ENCODE peak calls at places on chromosome 2, in eight cellular contexts. One of them, this sample, is unnamed.

GRCh38 chr2:99680946-99681345 is 191.1 kb upstream of the REV1 start:
- DNase-seq in D341Med: no peak
- DNase-seq in GM19239: no peak
- DNase-seq in immature natural killer cell: no peak
- DNase-seq in Kasumi-1: no peak
- DNase-seq in ecto neural progenitor cell: peak
- DNase-seq in mucosa of descending colon: no peak
- DNase-seq in tibial artery: no peak
- DNase-seq in this sample: no peak

GRCh38 chr2:215435809-215436704 is at the start of gene FN1:
- DNase-seq in D341Med: peak
- DNase-seq in GM19239: peak
- DNase-seq in immature natural killer cell: peak
- DNase-seq in Kasumi-1: no peak
- DNase-seq in ecto neural progenitor cell: peak
- DNase-seq in mucosa of descending colon: peak
- DNase-seq in tibial artery: peak
- DNase-seq in this sample: peak

GRCh38 chr2:105344704-105345345 is 7.5 kb downstream of the C2orf49 start:
- DNase-seq in D341Med: no peak
- DNase-seq in GM19239: no peak
- DNase-seq in immature natural killer cell: no peak
- DNase-seq in Kasumi-1: peak
- DNase-seq in ecto neural progenitor cell: no peak
- DNase-seq in mucosa of descending colon: no peak
- DNase-seq in tibial artery: no peak
- DNase-seq in this sample: peak

GRCh38 chr2:223601932-223602676 is at the start of gene SCG2:
- DNase-seq in D341Med: peak
- DNase-seq in GM19239: peak
- DNase-seq in immature natural killer cell: peak
- DNase-seq in Kasumi-1: peak
- DNase-seq in ecto neural progenitor cell: peak
- DNase-seq in mucosa of descending colon: peak
- DNase-seq in tibial artery: peak
- DNase-seq in this sample: no peak

GRCh38 chr2:105573910-105574655 is 170.6 kb upstream of the NCK2 start:
- DNase-seq in D341Med: no peak
- DNase-seq in GM19239: no peak
- DNase-seq in immature natural killer cell: no peak
- DNase-seq in Kasumi-1: no peak
- DNase-seq in ecto neural progenitor cell: no peak
- DNase-seq in mucosa of descending colon: no peak
- DNase-seq in tibial artery: no peak
- DNase-seq in this sample: no peak

GRCh38 chr2:157233506-157233905 is 24.0 kb upstream of the GALNT5 start:
- DNase-seq in D341Med: no peak
- DNase-seq in GM19239: no peak
- DNase-seq in immature natural killer cell: no peak
- DNase-seq in Kasumi-1: no peak
- DNase-seq in ecto neural progenitor cell: no peak
- DNase-seq in mucosa of descending colon: no peak
- DNase-seq in tibial artery: no peak
- DNase-seq in this sample: no peak

GRCh38 chr2:85017436-85018048 is 46.6 kb downstream of the KCMF1 start:
- DNase-seq in D341Med: no peak
- DNase-seq in GM19239: no peak
- DNase-seq in immature natural killer cell: no peak
- DNase-seq in Kasumi-1: peak
- DNase-seq in ecto neural progenitor cell: no peak
- DNase-seq in mucosa of descending colon: no peak
- DNase-seq in tibial artery: no peak
- DNase-seq in this sample: no peak

GRCh38 chr2:142178604-142179003 is 47.8 kb upstream of the LRP1B start:
- DNase-seq in D341Med: no peak
- DNase-seq in GM19239: no peak
- DNase-seq in immature natural killer cell: no peak
- DNase-seq in Kasumi-1: no peak
- DNase-seq in ecto neural progenitor cell: no peak
- DNase-seq in mucosa of descending colon: no peak
- DNase-seq in tibial artery: no peak
- DNase-seq in this sample: no peak

GRCh38 chr2:235501663-235502009 is 7.8 kb downstream of the AGAP1 start:
- DNase-seq in D341Med: peak
- DNase-seq in GM19239: no peak
- DNase-seq in immature natural killer cell: no peak
- DNase-seq in Kasumi-1: no peak
- DNase-seq in ecto neural progenitor cell: no peak
- DNase-seq in mucosa of descending colon: no peak
- DNase-seq in tibial artery: no peak
- DNase-seq in this sample: no peak

GRCh38 chr2:16152928-16153753 is 212.8 kb downstream of the MYCN start:
- DNase-seq in D341Med: no peak
- DNase-seq in GM19239: no peak
- DNase-seq in immature natural killer cell: no peak
- DNase-seq in Kasumi-1: no peak
- DNase-seq in ecto neural progenitor cell: peak
- DNase-seq in mucosa of descending colon: no peak
- DNase-seq in tibial artery: no peak
- DNase-seq in this sample: no peak

GRCh38 chr2:127197475-127198385 is 22.4 kb downstream of the CYP27C1 start:
- DNase-seq in D341Med: peak
- DNase-seq in GM19239: no peak
- DNase-seq in immature natural killer cell: peak
- DNase-seq in Kasumi-1: peak
- DNase-seq in ecto neural progenitor cell: peak
- DNase-seq in mucosa of descending colon: peak
- DNase-seq in tibial artery: no peak
- DNase-seq in this sample: peak

GRCh38 chr2:177670791-177671528 is 278.4 kb downstream of the AGPS start:
- DNase-seq in D341Med: no peak
- DNase-seq in GM19239: no peak
- DNase-seq in immature natural killer cell: no peak
- DNase-seq in Kasumi-1: no peak
- DNase-seq in ecto neural progenitor cell: no peak
- DNase-seq in mucosa of descending colon: no peak
- DNase-seq in tibial artery: no peak
- DNase-seq in this sample: no peak

GRCh38 chr2:2681611-2682295 is 350.7 kb upstream of the MYT1L start:
- DNase-seq in D341Med: no peak
- DNase-seq in GM19239: no peak
- DNase-seq in immature natural killer cell: no peak
- DNase-seq in Kasumi-1: peak
- DNase-seq in ecto neural progenitor cell: no peak
- DNase-seq in mucosa of descending colon: no peak
- DNase-seq in tibial artery: no peak
- DNase-seq in this sample: no peak

GRCh38 chr2:199439542-199439941 is 18.2 kb downstream of the SATB2 start:
- DNase-seq in D341Med: no peak
- DNase-seq in GM19239: no peak
- DNase-seq in immature natural killer cell: no peak
- DNase-seq in Kasumi-1: no peak
- DNase-seq in ecto neural progenitor cell: no peak
- DNase-seq in mucosa of descending colon: no peak
- DNase-seq in tibial artery: no peak
- DNase-seq in this sample: no peak

GRCh38 chr2:66691199-66691975 is 256.5 kb downstream of the MEIS1 start:
- DNase-seq in D341Med: no peak
- DNase-seq in GM19239: no peak
- DNase-seq in immature natural killer cell: no peak
- DNase-seq in Kasumi-1: no peak
- DNase-seq in ecto neural progenitor cell: no peak
- DNase-seq in mucosa of descending colon: no peak
- DNase-seq in tibial artery: no peak
- DNase-seq in this sample: no peak

GRCh38 chr2:54555318-54555837 is 99.3 kb downstream of the SPTBN1 start:
- DNase-seq in D341Med: no peak
- DNase-seq in GM19239: no peak
- DNase-seq in immature natural killer cell: no peak
- DNase-seq in Kasumi-1: no peak
- DNase-seq in ecto neural progenitor cell: no peak
- DNase-seq in mucosa of descending colon: no peak
- DNase-seq in tibial artery: no peak
- DNase-seq in this sample: no peak

GRCh38 chr2:75646583-75647425 is at the start of gene MRPL19:
- DNase-seq in D341Med: peak
- DNase-seq in GM19239: peak
- DNase-seq in immature natural killer cell: peak
- DNase-seq in Kasumi-1: peak
- DNase-seq in ecto neural progenitor cell: peak
- DNase-seq in mucosa of descending colon: peak
- DNase-seq in tibial artery: peak
- DNase-seq in this sample: peak

GRCh38 chr2:96993367-96993766 is 7.0 kb upstream of the FAM178B start:
- DNase-seq in D341Med: no peak
- DNase-seq in GM19239: no peak
- DNase-seq in immature natural killer cell: no peak
- DNase-seq in Kasumi-1: no peak
- DNase-seq in ecto neural progenitor cell: no peak
- DNase-seq in mucosa of descending colon: no peak
- DNase-seq in tibial artery: no peak
- DNase-seq in this sample: no peak

GRCh38 chr2:181778621-181779195 is 98.4 kb upstream of the NEUROD1 start:
- DNase-seq in D341Med: no peak
- DNase-seq in GM19239: no peak
- DNase-seq in immature natural killer cell: no peak
- DNase-seq in Kasumi-1: no peak
- DNase-seq in ecto neural progenitor cell: no peak
- DNase-seq in mucosa of descending colon: no peak
- DNase-seq in tibial artery: no peak
- DNase-seq in this sample: no peak